ENCODE peak calls at places on chromosomes 11 and 22, in six cellular contexts. C is HepG2, O is HCT116, P is SK-N-SH, M is H1, F is K562. H is an unnamed sample.

GRCh38 chr11:80388133-80388532 is 947.3 kb upstream of the TENM4 start:
- DNase-seq in O (no peak), P (no peak), C (no peak), F (no peak), M (no peak), H (no peak)

GRCh38 chr11:71281901-71282300 is 29.5 kb upstream of the SHANK2 start:
- DNase-seq in F (no peak), O (no peak), M (no peak), C (no peak), P (no peak), H (no peak)

GRCh38 chr22:36288571-36289405 is 35.9 kb downstream of the APOL1 start:
- DNase-seq in O (no peak), C (no peak), M (no peak), P (no peak), F (no peak), H (no peak)

GRCh38 chr11:110857885-110858555 is 145.8 kb upstream of the ARHGAP20 start:
- DNase-seq in M (no peak), F (no peak), O (no peak), C (no peak), P (no peak), H (no peak)

GRCh38 chr11:117226388-117227385 is 5.2 kb downstream of the PCSK7 start:
- DNase-seq in P (peak), O (peak), C (peak), M (no peak), F (peak), H (peak)

GRCh38 chr11:124915541-124916369 is 3.3 kb upstream of the HEPN1 start:
- DNase-seq in F (no peak), O (no peak), C (no peak), M (no peak), P (no peak), H (peak)

GRCh38 chr22:35399114-35399677 is 744 bp upstream of the MCM5 start:
- DNase-seq in O (no peak), M (no peak), P (peak), C (no peak), F (peak), H (no peak)

GRCh38 chr11:128135451-128135850 is 451.9 kb downstream of the ETS1 start:
- DNase-seq in O (no peak), P (no peak), C (no peak), F (no peak), M (no peak), H (no peak)

GRCh38 chr11:57156928-57157327 is 24.8 kb upstream of the LRRC55 start:
- DNase-seq in F (no peak), O (no peak), P (no peak), M (no peak), C (no peak), H (no peak)

GRCh38 chr11:71452354-71453020 is 516 bp upstream of the NADSYN1 start:
- DNase-seq in P (no peak), O (no peak), M (no peak), F (no peak), C (peak), H (peak)

GRCh38 chr22:45268958-45269844 is 15.5 kb upstream of the UPK3A start:
- DNase-seq in F (peak), M (peak), C (no peak), P (peak), O (no peak), H (peak)

GRCh38 chr22:30754971-30755759 is 60.5 kb downstream of the OSBP2 start:
- DNase-seq in F (peak), O (peak), C (peak), P (peak), M (peak), H (peak)

GRCh38 chr11:34219279-34219678 is 113.8 kb downstream of the NAT10 start:
- DNase-seq in F (no peak), P (no peak), C (no peak), O (no peak), M (no peak), H (no peak)

GRCh38 chr11:22456993-22457748 is 119.0 kb downstream of the SLC17A6 start:
- DNase-seq in F (no peak), M (no peak), P (no peak), O (no peak), C (no peak), H (no peak)

GRCh38 chr22:29029202-29030000 is 32.2 kb downstream of the C22orf31 start:
- DNase-seq in O (no peak), F (no peak), M (no peak), P (no peak), C (no peak), H (no peak)

GRCh38 chr11:2521681-2522630 is 77.1 kb downstream of the KCNQ1 start:
- DNase-seq in P (peak), F (no peak), C (no peak), O (no peak), M (no peak), H (no peak)

GRCh38 chr11:2719831-2720603 is 20.2 kb upstream of the KCNQ1OT1 start:
- DNase-seq in C (no peak), F (no peak), O (no peak), P (no peak), M (no peak), H (no peak)

GRCh38 chr11:2466869-2467694 is 22.3 kb downstream of the KCNQ1 start:
- DNase-seq in P (no peak), C (no peak), F (peak), M (no peak), O (no peak), H (no peak)

GRCh38 chr11:93085097-93085496 is 112.7 kb downstream of the SLC36A4 start:
- DNase-seq in P (no peak), F (no peak), C (no peak), O (no peak), M (no peak), H (no peak)

GRCh38 chr11:71499125-71499524 is 27.9 kb upstream of the KRTAP5-7 start:
- DNase-seq in C (no peak), P (peak), O (no peak), F (no peak), M (no peak), H (no peak)

GRCh38 chr11:126138636-126139540 is 72.6 kb downstream of the RPUSD4 start:
- DNase-seq in M (no peak), F (no peak), C (no peak), O (no peak), P (no peak), H (no peak)

GRCh38 chr11:61516675-61517516 is 8.3 kb downstream of the LRRC10B start:
- DNase-seq in O (no peak), F (peak), M (peak), C (peak), P (peak), H (no peak)

GRCh38 chr11:37988031-37988430 is 1390.0 kb upstream of the RAG2 start:
- DNase-seq in O (no peak), F (no peak), P (peak), C (no peak), M (no peak), H (no peak)

GRCh38 chr11:117239295-117239694 is 6.8 kb downstream of the RNF214 start:
- DNase-seq in P (no peak), F (no peak), O (no peak), M (no peak), C (no peak), H (no peak)

GRCh38 chr22:24445481-24446290 is 18.3 kb downstream of the ADORA2A start:
- DNase-seq in O (no peak), P (peak), F (peak), M (no peak), C (peak), H (no peak)

GRCh38 chr11:2573240-2574042 is 126.4 kb downstream of the KCNQ1OT1 start:
- DNase-seq in F (no peak), C (no peak), O (no peak), P (no peak), M (no peak), H (no peak)

GRCh38 chr11:72684236-72684912 is 10.2 kb upstream of the PDE2A start:
- DNase-seq in F (peak), C (peak), O (peak), P (peak), M (peak), H (peak)

GRCh38 chr11:72951193-72951592 is 137.0 kb downstream of the ATG16L2 start:
- DNase-seq in F (no peak), M (no peak), O (no peak), C (no peak), P (peak), H (no peak)

GRCh38 chr11:67493548-67494370 is 10.9 kb downstream of the AIP start:
- DNase-seq in C (no peak), O (no peak), F (no peak), M (no peak), P (no peak), H (no peak)

DNA sequence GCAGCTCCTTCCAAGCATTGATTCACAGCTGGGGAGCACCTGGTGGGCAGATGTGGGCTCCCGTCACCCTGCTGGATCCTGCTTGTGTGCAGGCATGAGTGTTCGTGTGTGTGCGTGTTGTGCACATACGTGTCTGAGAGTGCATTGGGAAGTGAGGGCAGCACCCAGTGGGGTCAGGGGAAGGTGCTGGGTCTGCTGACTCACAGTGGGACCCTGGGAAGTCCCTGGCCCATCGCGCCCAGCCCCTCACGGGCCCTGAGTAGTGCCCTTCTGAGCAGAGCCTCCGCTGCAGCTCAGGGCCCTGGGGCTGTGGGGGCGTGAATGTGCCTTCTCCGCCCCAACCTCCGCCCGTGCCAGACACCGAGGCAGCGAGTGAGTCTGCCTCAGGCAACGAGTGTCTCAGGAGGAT is 36.8 kb downstream of the WNT11 start:
- DNase-seq in P (peak), M (no peak), O (no peak), F (no peak), C (no peak), H (no peak)
- TF ChIP-seq JUND in P (no peak), M (no peak), O (no peak), F (no peak), C (no peak), H (no peak)

GRCh38 chr11:76857776-76858461 is 2.8 kb upstream of the ACER3 start:
- DNase-seq in C (no peak), M (no peak), F (no peak), O (no peak), P (no peak), H (no peak)

GRCh38 chr11:76860539-76861475 is at the start of gene ACER3:
- DNase-seq in O (peak), P (peak), M (peak), F (peak), C (peak), H (peak)

GRCh38 chr11:76859708-76860233 is 947 bp upstream of the ACER3 start:
- DNase-seq in O (no peak), C (no peak), F (no peak), P (no peak), M (no peak), H (no peak)

GRCh38 chr11:76861490-76861953 is 804 bp downstream of the ACER3 start:
- DNase-seq in F (peak), M (peak), P (no peak), O (no peak), C (no peak), H (peak)

GRCh38 chr11:76863196-76863777 is 2.6 kb downstream of the ACER3 start:
- DNase-seq in C (no peak), F (no peak), O (no peak), M (no peak), P (no peak), H (no peak)
- TF ChIP-seq JUND in C (no peak), F (no peak), O (no peak), M (no peak), P (no peak), H (no peak)

GRCh38 chr22:26590525-26590858 is 560 bp upstream of the TPST2 start:
- DNase-seq in O (no peak), M (no peak), P (no peak), F (no peak), C (peak), H (no peak)

GRCh38 chr22:26587991-26588613 is 1.8 kb downstream of the TPST2 start:
- DNase-seq in C (no peak), O (no peak), P (no peak), F (no peak), M (no peak), H (no peak)

GRCh38 chr22:26588749-26589366 is 1.1 kb downstream of the TPST2 start:
- DNase-seq in C (peak), P (no peak), F (no peak), M (no peak), O (no peak), H (peak)

GRCh38 chr22:26589845-26590524 is at the start of gene TPST2:
- DNase-seq in C (peak), M (peak), P (peak), F (peak), O (peak), H (peak)

GRCh38 chr22:26589367-26589844 is 526 bp downstream of the TPST2 start:
- DNase-seq in O (no peak), P (peak), M (peak), F (no peak), C (no peak), H (no peak)
- TF ChIP-seq JUND in O (no peak), P (no peak), M (no peak), F (no peak), C (no peak), H (no peak)

GRCh38 chr11:14953904-14954303 is 18.2 kb downstream of the CALCA start:
- DNase-seq in C (no peak), P (no peak), O (no peak), M (no peak), F (no peak), H (no peak)

GRCh38 chr11:14954581-14954980 is 17.6 kb downstream of the CALCA start:
- DNase-seq in C (no peak), P (no peak), M (no peak), O (no peak), F (no peak), H (no peak)

DNA sequence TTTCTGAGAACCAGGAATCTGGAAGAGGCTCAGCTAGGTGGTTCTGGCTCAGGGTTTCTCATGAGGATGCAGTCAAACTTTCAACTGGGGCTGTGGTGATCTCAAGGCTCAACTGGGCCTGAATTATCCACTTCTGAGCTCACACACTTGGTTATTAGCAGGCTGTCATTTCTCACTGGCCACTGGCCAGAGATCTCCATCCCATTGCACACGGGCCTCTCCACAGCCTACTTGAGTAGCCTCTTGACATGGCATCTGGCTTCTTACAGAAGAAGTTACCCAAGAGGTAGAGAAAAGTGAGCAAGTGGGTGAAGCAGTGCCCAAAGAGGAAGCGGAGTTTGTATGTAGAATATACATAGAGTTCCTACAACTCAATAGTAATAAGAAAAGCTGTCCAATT is 16.0 kb downstream of the CALCA start:
- DNase-seq in C (no peak), M (no peak), F (no peak), O (no peak), P (no peak), H (no peak)
- TF ChIP-seq JUND in C (no peak), M (no peak), F (no peak), O (no peak), P (no peak), H (no peak)

DNA sequence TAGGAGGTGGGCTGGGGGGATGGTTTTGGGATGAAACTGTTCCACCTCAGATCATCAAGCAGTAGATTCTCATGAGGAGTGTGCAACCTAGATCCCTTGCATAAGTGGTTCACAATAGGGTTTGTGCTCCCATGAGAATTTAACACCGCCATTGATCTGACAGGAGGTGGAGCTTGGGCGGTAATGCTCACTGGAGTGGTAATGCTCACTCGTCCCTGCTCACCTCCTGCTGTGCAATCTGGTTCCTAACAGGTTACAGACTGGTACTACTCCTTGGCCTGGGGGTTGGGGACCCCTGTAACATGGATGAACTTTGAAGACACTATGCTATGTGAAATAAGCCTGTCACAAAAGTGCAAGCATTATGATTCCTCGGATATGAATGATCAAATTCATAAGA is 87.0 kb upstream of the CLNS1A start:
- DNase-seq in O (no peak), M (no peak), C (no peak), P (no peak), F (no peak), H (no peak)
- TF ChIP-seq JUND in O (no peak), M (no peak), C (no peak), P (no peak), F (no peak), H (no peak)

GRCh38 chr11:130131957-130132850 is 27.4 kb upstream of the ST14 start:
- DNase-seq in M (peak), O (peak), P (peak), F (peak), C (peak), H (peak)
- TF ChIP-seq JUND in M (no peak), O (no peak), P (no peak), F (no peak), C (no peak), H (no peak)

GRCh38 chr11:76620471-76620870 is 50.1 kb downstream of the LRRC32 start:
- DNase-seq in M (no peak), O (no peak), P (no peak), C (no peak), F (no peak), H (no peak)
- TF ChIP-seq JUND in M (no peak), O (no peak), P (peak), C (no peak), F (no peak), H (no peak)

DNA sequence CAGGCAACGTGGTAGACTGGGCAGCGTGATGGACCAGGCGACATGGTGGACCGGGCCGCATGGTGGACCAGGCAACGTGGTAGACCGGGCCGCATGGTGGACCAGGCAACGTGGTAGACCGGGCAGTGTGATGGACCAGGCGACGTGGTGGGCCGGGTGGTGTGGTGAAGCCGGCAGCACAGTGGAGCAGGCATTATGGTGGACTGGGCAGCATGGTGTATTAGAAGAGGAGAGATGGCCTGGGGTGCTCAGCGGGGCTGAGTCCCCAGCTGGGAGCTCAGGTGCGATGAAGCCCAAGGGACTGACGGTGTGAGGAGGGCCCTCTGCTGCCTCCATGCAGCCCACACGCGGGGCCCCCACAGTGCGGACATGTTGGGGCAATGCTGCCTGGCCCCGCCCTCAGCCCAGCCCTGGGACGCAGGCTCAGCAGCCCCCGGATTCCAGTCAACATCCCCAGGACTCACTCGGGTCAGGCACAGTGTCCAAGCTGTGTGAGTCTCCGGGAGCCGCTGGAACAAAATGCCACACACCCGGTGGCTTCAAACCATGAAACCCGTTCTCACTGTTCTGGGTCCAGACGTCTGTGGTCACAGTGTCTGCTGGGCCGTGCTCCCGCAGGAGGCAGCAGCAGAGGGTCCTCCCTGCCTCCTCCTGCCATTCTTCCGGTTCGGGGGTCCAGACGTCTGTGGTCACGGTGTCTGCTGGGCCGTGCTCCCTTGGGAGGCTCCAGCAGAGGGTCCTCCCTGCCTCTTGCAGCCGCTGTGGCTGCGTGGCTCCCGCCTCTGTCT is 1084.9 kb downstream of the BRD1 start:
- DNase-seq in M (peak), F (no peak), P (no peak), O (no peak), C (no peak), H (no peak)
- TF ChIP-seq JUND in M (no peak), F (no peak), P (no peak), O (no peak), C (no peak), H (no peak)

DNA sequence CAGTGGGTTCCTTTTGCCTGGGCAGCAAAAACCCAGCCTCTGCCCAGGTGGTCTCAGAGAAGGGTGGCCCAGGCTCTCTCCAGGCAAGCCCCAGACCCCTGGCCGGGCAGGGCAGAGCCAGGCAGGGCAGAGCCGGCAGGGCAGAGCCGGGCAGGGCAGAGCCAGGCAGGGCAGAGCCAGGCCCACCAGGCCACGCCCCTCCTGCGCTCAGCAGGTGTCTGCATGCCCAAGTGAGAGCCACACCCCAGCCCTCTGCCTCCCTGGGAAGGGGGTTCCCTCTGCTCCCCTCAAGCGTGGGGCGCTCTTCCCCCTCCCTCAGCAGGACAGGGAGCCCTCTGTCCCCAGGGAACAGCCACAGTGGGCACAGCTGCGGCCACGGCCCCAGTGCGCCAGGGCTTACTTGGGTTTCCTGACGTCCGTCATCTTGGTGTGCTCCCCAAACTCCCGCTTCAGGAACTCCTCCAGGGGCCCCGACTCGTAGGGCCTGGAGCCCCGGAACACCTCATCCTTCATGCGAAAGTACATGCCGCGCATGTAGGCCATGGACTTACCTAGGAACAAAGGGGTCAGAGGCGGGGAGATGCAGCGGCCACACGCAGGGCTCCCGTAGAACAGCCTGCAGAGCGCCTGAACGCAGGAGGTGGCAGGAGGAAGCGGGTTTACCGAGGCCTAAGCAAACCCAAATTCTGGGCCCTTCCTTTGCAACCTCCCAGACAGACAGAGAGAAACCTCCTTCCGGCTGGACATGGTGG is 10.1 kb upstream of the BAIAP2L2 start:
- DNase-seq in F (no peak), O (no peak), C (no peak), M (no peak), P (no peak), H (no peak)
- TF ChIP-seq JUND in F (no peak), O (no peak), C (no peak), M (no peak), P (no peak), H (no peak)